ENCODE peak calls at places on chromosomes 13 and 19, in seven cellular contexts. S, J, I, W, N, K and Q are unnamed samples.

GRCh38 chr19:13068064-13068807 is 34.4 kb downstream of the LYL1 start:
- DNase-seq in S (no peak), J (no peak), I (no peak), W (no peak), N (no peak), K (no peak), Q (no peak)

GRCh38 chr13:89401209-89401810 is 1730.1 kb downstream of the SLITRK5 start:
- DNase-seq in S (peak), J (no peak), I (peak), W (no peak), N (no peak), K (no peak), Q (no peak)

GRCh38 chr13:99916366-99917103 is 55.0 kb downstream of the ZIC5 start:
- DNase-seq in S (peak), J (peak), I (peak), W (no peak), N (peak), K (no peak), Q (peak)

GRCh38 chr19:8811315-8812172 is 20.6 kb downstream of the ZNF558 start:
- DNase-seq in S (no peak), J (no peak), I (no peak), W (no peak), N (no peak), K (no peak), Q (no peak)

GRCh38 chr19:46606019-46606418 is 4.9 kb downstream of the CALM3 start:
- DNase-seq in S (no peak), J (no peak), I (no peak), W (no peak), N (no peak), K (no peak), Q (no peak)

GRCh38 chr19:55253264-55253663 is 5.6 kb downstream of the PPP6R1 start:
- DNase-seq in S (no peak), J (no peak), I (no peak), W (no peak), N (no peak), K (no peak), Q (no peak)

GRCh38 chr13:100597253-100597652 is 8.7 kb upstream of the GGACT start:
- DNase-seq in S (no peak), J (no peak), I (no peak), W (no peak), N (peak), K (no peak), Q (no peak)

GRCh38 chr13:33284916-33285315 is 639 bp downstream of the STARD13 start:
- DNase-seq in S (no peak), J (peak), I (peak), W (no peak), N (peak), K (no peak), Q (no peak)

GRCh38 chr13:91567485-91568207 is 169.2 kb downstream of the GPC5 start:
- DNase-seq in S (no peak), J (no peak), I (no peak), W (no peak), N (no peak), K (no peak), Q (no peak)

GRCh38 chr13:25171517-25172302 is at the start of gene AMER2:
- DNase-seq in S (no peak), J (no peak), I (peak), W (no peak), N (no peak), K (peak), Q (no peak)

GRCh38 chr13:100362371-100362770 is 226.2 kb downstream of the GGACT start:
- DNase-seq in S (no peak), J (no peak), I (no peak), W (no peak), N (no peak), K (no peak), Q (no peak)

GRCh38 chr19:2575734-2576481 is 100.0 kb downstream of the GADD45B start:
- DNase-seq in S (peak), J (no peak), I (peak), W (no peak), N (no peak), K (no peak), Q (no peak)